ENCODE peak calls at places on chromosomes 16 and 17, in six cellular contexts. O is stimulated activated CD8-positive, alpha-beta memory T cell treated with anti-CD3 and anti-CD28 coated beads, Interleukin-15, amount 100 ng/mL, for 48 hours; F is hippocampal formation; Y is neural progenitor cell; K is ascending aorta; B is HuH-7. C is an unnamed sample.

GRCh38 chr17:42843358-42843934 is 934 bp upstream of the AOC2 start:
- DNase-seq in O (no peak), B (peak), K (no peak), F (peak), Y (peak), C (no peak)

GRCh38 chr16:29812754-29813643 is 1.0 kb downstream of the PRRT2 start:
- DNase-seq in B (no peak), K (no peak), Y (peak), O (no peak), F (no peak), C (no peak)

GRCh38 chr16:12199524-12199923 is 223.0 kb downstream of the SNX29 start:
- DNase-seq in Y (peak), K (no peak), O (no peak), F (no peak), B (peak), C (no peak)

GRCh38 chr16:15950167-15950854 is 895 bp downstream of the ABCC1 start:
- DNase-seq in B (no peak), F (no peak), K (peak), O (no peak), Y (peak), C (no peak)

GRCh38 chr16:60645541-60645940 is 1390.7 kb downstream of the CDH8 start:
- DNase-seq in Y (no peak), K (no peak), O (no peak), B (no peak), F (no peak), C (no peak)

GRCh38 chr17:58092797-58093385 is 9.7 kb downstream of the DYNLL2 start:
- DNase-seq in K (no peak), B (no peak), Y (no peak), O (no peak), F (no peak), C (no peak)

GRCh38 chr16:17696696-17697095 is 225.9 kb upstream of the XYLT1 start:
- DNase-seq in K (no peak), Y (peak), B (no peak), F (no peak), O (no peak), C (no peak)

GRCh38 chr17:40303009-40303657 is 5.8 kb upstream of the RARA start:
- DNase-seq in B (peak), Y (peak), O (no peak), F (peak), K (peak), C (no peak)

GRCh38 chr17:68640601-68641000 is 39.4 kb upstream of the FAM20A start:
- DNase-seq in F (no peak), Y (no peak), B (no peak), O (no peak), K (no peak), C (no peak)

GRCh38 chr16:19853132-19853972 is 31.3 kb downstream of the GPRC5B start:
- DNase-seq in F (no peak), K (no peak), B (no peak), Y (no peak), O (no peak), C (no peak)

GRCh38 chr16:80894091-80894490 is 89.7 kb upstream of the CDYL2 start:
- DNase-seq in F (no peak), B (no peak), O (no peak), Y (no peak), K (no peak), C (no peak)

GRCh38 chr17:82344175-82344907 is 10.8 kb upstream of the SECTM1 start:
- DNase-seq in F (no peak), K (no peak), B (no peak), O (no peak), Y (no peak), C (no peak)

GRCh38 chr16:13453938-13454553 is 465.9 kb upstream of the ERCC4 start:
- DNase-seq in O (no peak), K (no peak), F (peak), B (peak), Y (peak), C (no peak)

GRCh38 chr16:56643080-56643778 is 4.8 kb downstream of the MT1A start:
- DNase-seq in K (peak), B (peak), O (peak), F (no peak), Y (peak), C (no peak)

C was measured in NK-92 treated with Interleukin-12 subunit alpha and Interleukin-12 subunit beta, amount 100 ng/mL, for 24 hours.